ENCODE peak calls at places on chromosomes 7 and 10, in seven cellular contexts. One of them, this sample, is unnamed.

GRCh38 chr7:77697535-77697831 is 1.2 kb downstream of the RSBN1L start:
- DNase-seq in stimulated activated CD8-positive, alpha-beta memory T cell treated with anti-CD3 and anti-CD28 coated beads, Interleukin-7, amount 100 ng/mL, for 48 hours: no peak
- DNase-seq in activated T-helper 1 cell treated with anti-CD3 and anti-CD28 coated beads, Interleukin-12 subunit alpha, Interleukin-12 subunit beta, Interleukin-2, Interleukin-4 antibody, amounts not matched to agents 30 ng/mL and 10 ng/mL and 1 ng/mL, durations not matched to agents 14 hours and 24 hours and 36 hours: no peak
- DNase-seq in amniotic stem cell: no peak
- DNase-seq in left cardiac atrium: peak; percentile 47
- DNase-seq in NCI-H1092: no peak
- DNase-seq in activated CD4-positive, alpha-beta memory T cell treated with anti-CD3 and anti-CD28 coated beads, Interleukin-2, amount 10 ng/mL, durations not matched to agents 7 days and 5 days: no peak
- DNase-seq in this sample: no peak

GRCh38 chr7:124914298-124914697 is 15.3 kb downstream of the POT1 start:
- DNase-seq in stimulated activated CD8-positive, alpha-beta memory T cell treated with anti-CD3 and anti-CD28 coated beads, Interleukin-7, amount 100 ng/mL, for 48 hours: no peak
- DNase-seq in activated T-helper 1 cell treated with anti-CD3 and anti-CD28 coated beads, Interleukin-12 subunit alpha, Interleukin-12 subunit beta, Interleukin-2, Interleukin-4 antibody, amounts not matched to agents 30 ng/mL and 10 ng/mL and 1 ng/mL, durations not matched to agents 14 hours and 24 hours and 36 hours: no peak
- DNase-seq in amniotic stem cell: no peak
- DNase-seq in left cardiac atrium: no peak
- DNase-seq in NCI-H1092: no peak
- DNase-seq in activated CD4-positive, alpha-beta memory T cell treated with anti-CD3 and anti-CD28 coated beads, Interleukin-2, amount 10 ng/mL, durations not matched to agents 7 days and 5 days: no peak
- DNase-seq in this sample: no peak

GRCh38 chr10:3805227-3805790 is 20.3 kb upstream of the KLF6 start:
- DNase-seq in stimulated activated CD8-positive, alpha-beta memory T cell treated with anti-CD3 and anti-CD28 coated beads, Interleukin-7, amount 100 ng/mL, for 48 hours: peak; percentile 55
- DNase-seq in activated T-helper 1 cell treated with anti-CD3 and anti-CD28 coated beads, Interleukin-12 subunit alpha, Interleukin-12 subunit beta, Interleukin-2, Interleukin-4 antibody, amounts not matched to agents 30 ng/mL and 10 ng/mL and 1 ng/mL, durations not matched to agents 14 hours and 24 hours and 36 hours: peak; percentile 74
- DNase-seq in amniotic stem cell: no peak
- DNase-seq in left cardiac atrium: no peak
- DNase-seq in NCI-H1092: no peak
- DNase-seq in activated CD4-positive, alpha-beta memory T cell treated with anti-CD3 and anti-CD28 coated beads, Interleukin-2, amount 10 ng/mL, durations not matched to agents 7 days and 5 days: peak; percentile 68
- DNase-seq in this sample: no peak

GRCh38 chr7:102978280-102978679 is 65.5 kb downstream of the LRRC17 start:
- DNase-seq in stimulated activated CD8-positive, alpha-beta memory T cell treated with anti-CD3 and anti-CD28 coated beads, Interleukin-7, amount 100 ng/mL, for 48 hours: no peak
- DNase-seq in activated T-helper 1 cell treated with anti-CD3 and anti-CD28 coated beads, Interleukin-12 subunit alpha, Interleukin-12 subunit beta, Interleukin-2, Interleukin-4 antibody, amounts not matched to agents 30 ng/mL and 10 ng/mL and 1 ng/mL, durations not matched to agents 14 hours and 24 hours and 36 hours: no peak
- DNase-seq in amniotic stem cell: peak; percentile 18
- DNase-seq in left cardiac atrium: peak; percentile 65
- DNase-seq in NCI-H1092: no peak
- DNase-seq in activated CD4-positive, alpha-beta memory T cell treated with anti-CD3 and anti-CD28 coated beads, Interleukin-2, amount 10 ng/mL, durations not matched to agents 7 days and 5 days: no peak
- DNase-seq in this sample: no peak

GRCh38 chr7:114312649-114313048 is 102.0 kb upstream of the FOXP2 start:
- DNase-seq in stimulated activated CD8-positive, alpha-beta memory T cell treated with anti-CD3 and anti-CD28 coated beads, Interleukin-7, amount 100 ng/mL, for 48 hours: no peak
- DNase-seq in activated T-helper 1 cell treated with anti-CD3 and anti-CD28 coated beads, Interleukin-12 subunit alpha, Interleukin-12 subunit beta, Interleukin-2, Interleukin-4 antibody, amounts not matched to agents 30 ng/mL and 10 ng/mL and 1 ng/mL, durations not matched to agents 14 hours and 24 hours and 36 hours: no peak
- DNase-seq in amniotic stem cell: no peak
- DNase-seq in left cardiac atrium: no peak
- DNase-seq in NCI-H1092: no peak
- DNase-seq in activated CD4-positive, alpha-beta memory T cell treated with anti-CD3 and anti-CD28 coated beads, Interleukin-2, amount 10 ng/mL, durations not matched to agents 7 days and 5 days: no peak
- DNase-seq in this sample: no peak

GRCh38 chr10:31319602-31320178 is 674 bp downstream of the ZEB1 start:
- DNase-seq in stimulated activated CD8-positive, alpha-beta memory T cell treated with anti-CD3 and anti-CD28 coated beads, Interleukin-7, amount 100 ng/mL, for 48 hours: no peak
- DNase-seq in activated T-helper 1 cell treated with anti-CD3 and anti-CD28 coated beads, Interleukin-12 subunit alpha, Interleukin-12 subunit beta, Interleukin-2, Interleukin-4 antibody, amounts not matched to agents 30 ng/mL and 10 ng/mL and 1 ng/mL, durations not matched to agents 14 hours and 24 hours and 36 hours: peak; percentile 8
- DNase-seq in amniotic stem cell: no peak
- DNase-seq in left cardiac atrium: peak; percentile 29
- DNase-seq in NCI-H1092: no peak
- DNase-seq in activated CD4-positive, alpha-beta memory T cell treated with anti-CD3 and anti-CD28 coated beads, Interleukin-2, amount 10 ng/mL, durations not matched to agents 7 days and 5 days: no peak
- DNase-seq in this sample: no peak

GRCh38 chr10:110711382-110711781 is 67.2 kb downstream of the RBM20 start:
- DNase-seq in stimulated activated CD8-positive, alpha-beta memory T cell treated with anti-CD3 and anti-CD28 coated beads, Interleukin-7, amount 100 ng/mL, for 48 hours: no peak
- DNase-seq in activated T-helper 1 cell treated with anti-CD3 and anti-CD28 coated beads, Interleukin-12 subunit alpha, Interleukin-12 subunit beta, Interleukin-2, Interleukin-4 antibody, amounts not matched to agents 30 ng/mL and 10 ng/mL and 1 ng/mL, durations not matched to agents 14 hours and 24 hours and 36 hours: no peak
- DNase-seq in amniotic stem cell: no peak
- DNase-seq in left cardiac atrium: no peak
- DNase-seq in NCI-H1092: no peak
- DNase-seq in activated CD4-positive, alpha-beta memory T cell treated with anti-CD3 and anti-CD28 coated beads, Interleukin-2, amount 10 ng/mL, durations not matched to agents 7 days and 5 days: no peak
- DNase-seq in this sample: no peak

GRCh38 chr10:69742928-69743602 is 58.6 kb upstream of the COL13A1 start:
- DNase-seq in stimulated activated CD8-positive, alpha-beta memory T cell treated with anti-CD3 and anti-CD28 coated beads, Interleukin-7, amount 100 ng/mL, for 48 hours: no peak
- DNase-seq in activated T-helper 1 cell treated with anti-CD3 and anti-CD28 coated beads, Interleukin-12 subunit alpha, Interleukin-12 subunit beta, Interleukin-2, Interleukin-4 antibody, amounts not matched to agents 30 ng/mL and 10 ng/mL and 1 ng/mL, durations not matched to agents 14 hours and 24 hours and 36 hours: no peak
- DNase-seq in amniotic stem cell: no peak
- DNase-seq in left cardiac atrium: no peak
- DNase-seq in NCI-H1092: no peak
- DNase-seq in activated CD4-positive, alpha-beta memory T cell treated with anti-CD3 and anti-CD28 coated beads, Interleukin-2, amount 10 ng/mL, durations not matched to agents 7 days and 5 days: peak; percentile 21
- DNase-seq in this sample: peak; percentile 61

GRCh38 chr10:66680886-66681285 is 244.9 kb upstream of the LRRTM3 start:
- DNase-seq in stimulated activated CD8-positive, alpha-beta memory T cell treated with anti-CD3 and anti-CD28 coated beads, Interleukin-7, amount 100 ng/mL, for 48 hours: no peak
- DNase-seq in activated T-helper 1 cell treated with anti-CD3 and anti-CD28 coated beads, Interleukin-12 subunit alpha, Interleukin-12 subunit beta, Interleukin-2, Interleukin-4 antibody, amounts not matched to agents 30 ng/mL and 10 ng/mL and 1 ng/mL, durations not matched to agents 14 hours and 24 hours and 36 hours: no peak
- DNase-seq in amniotic stem cell: no peak
- DNase-seq in left cardiac atrium: no peak
- DNase-seq in NCI-H1092: no peak
- DNase-seq in activated CD4-positive, alpha-beta memory T cell treated with anti-CD3 and anti-CD28 coated beads, Interleukin-2, amount 10 ng/mL, durations not matched to agents 7 days and 5 days: no peak
- DNase-seq in this sample: no peak

GRCh38 chr7:122148081-122148480 is 4.0 kb upstream of the AASS start:
- DNase-seq in stimulated activated CD8-positive, alpha-beta memory T cell treated with anti-CD3 and anti-CD28 coated beads, Interleukin-7, amount 100 ng/mL, for 48 hours: no peak
- DNase-seq in activated T-helper 1 cell treated with anti-CD3 and anti-CD28 coated beads, Interleukin-12 subunit alpha, Interleukin-12 subunit beta, Interleukin-2, Interleukin-4 antibody, amounts not matched to agents 30 ng/mL and 10 ng/mL and 1 ng/mL, durations not matched to agents 14 hours and 24 hours and 36 hours: no peak
- DNase-seq in amniotic stem cell: no peak
- DNase-seq in left cardiac atrium: no peak
- DNase-seq in NCI-H1092: no peak
- DNase-seq in activated CD4-positive, alpha-beta memory T cell treated with anti-CD3 and anti-CD28 coated beads, Interleukin-2, amount 10 ng/mL, durations not matched to agents 7 days and 5 days: no peak
- DNase-seq in this sample: no peak

GRCh38 chr7:81183326-81183725 is 264.5 kb upstream of the SEMA3C start:
- DNase-seq in stimulated activated CD8-positive, alpha-beta memory T cell treated with anti-CD3 and anti-CD28 coated beads, Interleukin-7, amount 100 ng/mL, for 48 hours: no peak
- DNase-seq in activated T-helper 1 cell treated with anti-CD3 and anti-CD28 coated beads, Interleukin-12 subunit alpha, Interleukin-12 subunit beta, Interleukin-2, Interleukin-4 antibody, amounts not matched to agents 30 ng/mL and 10 ng/mL and 1 ng/mL, durations not matched to agents 14 hours and 24 hours and 36 hours: no peak
- DNase-seq in amniotic stem cell: no peak
- DNase-seq in left cardiac atrium: no peak
- DNase-seq in NCI-H1092: no peak
- DNase-seq in activated CD4-positive, alpha-beta memory T cell treated with anti-CD3 and anti-CD28 coated beads, Interleukin-2, amount 10 ng/mL, durations not matched to agents 7 days and 5 days: no peak
- DNase-seq in this sample: no peak

GRCh38 chr7:151810434-151811232 is 66.3 kb downstream of the PRKAG2 start:
- DNase-seq in stimulated activated CD8-positive, alpha-beta memory T cell treated with anti-CD3 and anti-CD28 coated beads, Interleukin-7, amount 100 ng/mL, for 48 hours: no peak
- DNase-seq in activated T-helper 1 cell treated with anti-CD3 and anti-CD28 coated beads, Interleukin-12 subunit alpha, Interleukin-12 subunit beta, Interleukin-2, Interleukin-4 antibody, amounts not matched to agents 30 ng/mL and 10 ng/mL and 1 ng/mL, durations not matched to agents 14 hours and 24 hours and 36 hours: no peak
- DNase-seq in amniotic stem cell: no peak
- DNase-seq in left cardiac atrium: no peak
- DNase-seq in NCI-H1092: no peak
- DNase-seq in activated CD4-positive, alpha-beta memory T cell treated with anti-CD3 and anti-CD28 coated beads, Interleukin-2, amount 10 ng/mL, durations not matched to agents 7 days and 5 days: no peak
- DNase-seq in this sample: no peak